ENCODE peak calls at places on chromosomes 12 and 14, in five cellular contexts. One of them, this sample, is unnamed.

GRCh38 chr12:12837025-12837872 is 24.1 kb downstream of the DDX47 start:
- DNase-seq in fibroblast of mammary gland: peak
- DNase-seq in heart right ventricle: no peak
- DNase-seq in OCI-LY7: peak
- DNase-seq in brain microvascular endothelial cell: peak
- DNase-seq in this sample: no peak

GRCh38 chr14:75279739-75280447 is 1.3 kb downstream of the FOS start:
- DNase-seq in brain microvascular endothelial cell: no peak
- DNase-seq in OCI-LY7: no peak
- DNase-seq in heart right ventricle: no peak
- DNase-seq in fibroblast of mammary gland: no peak
- DNase-seq in this sample: no peak

GRCh38 chr14:68322970-68323620 is 469.8 kb downstream of the ZFP36L1 start:
- DNase-seq in fibroblast of mammary gland: no peak
- DNase-seq in OCI-LY7: no peak
- DNase-seq in heart right ventricle: no peak
- DNase-seq in brain microvascular endothelial cell: no peak
- DNase-seq in this sample: no peak

GRCh38 chr12:75996907-75997447 is 34.6 kb downstream of the PHLDA1 start:
- DNase-seq in brain microvascular endothelial cell: no peak
- DNase-seq in fibroblast of mammary gland: peak
- DNase-seq in OCI-LY7: no peak
- DNase-seq in heart right ventricle: no peak
- DNase-seq in this sample: no peak

GRCh38 chr14:34700622-34701130 is 13.7 kb downstream of the CFL2 start:
- DNase-seq in brain microvascular endothelial cell: no peak
- DNase-seq in fibroblast of mammary gland: no peak
- DNase-seq in OCI-LY7: no peak
- DNase-seq in heart right ventricle: no peak
- DNase-seq in this sample: no peak

GRCh38 chr14:69152181-69152943 is 557 bp downstream of the DCAF5 start:
- DNase-seq in heart right ventricle: peak
- DNase-seq in fibroblast of mammary gland: peak
- DNase-seq in OCI-LY7: peak
- DNase-seq in brain microvascular endothelial cell: no peak
- DNase-seq in this sample: no peak

GRCh38 chr12:54280401-54281260 is at the start of gene HNRNPA1:
- DNase-seq in fibroblast of mammary gland: peak
- DNase-seq in brain microvascular endothelial cell: peak
- DNase-seq in heart right ventricle: peak
- DNase-seq in OCI-LY7: peak
- DNase-seq in this sample: peak

GRCh38 chr12:129312048-129312447 is 458.8 kb downstream of the GLT1D1 start:
- DNase-seq in fibroblast of mammary gland: no peak
- DNase-seq in heart right ventricle: no peak
- DNase-seq in OCI-LY7: no peak
- DNase-seq in brain microvascular endothelial cell: peak
- DNase-seq in this sample: no peak

GRCh38 chr12:2165021-2165420 is 112.2 kb downstream of the CACNA1C start:
- DNase-seq in brain microvascular endothelial cell: no peak
- DNase-seq in heart right ventricle: no peak
- DNase-seq in fibroblast of mammary gland: peak
- DNase-seq in OCI-LY7: no peak
- DNase-seq in this sample: no peak

DNA sequence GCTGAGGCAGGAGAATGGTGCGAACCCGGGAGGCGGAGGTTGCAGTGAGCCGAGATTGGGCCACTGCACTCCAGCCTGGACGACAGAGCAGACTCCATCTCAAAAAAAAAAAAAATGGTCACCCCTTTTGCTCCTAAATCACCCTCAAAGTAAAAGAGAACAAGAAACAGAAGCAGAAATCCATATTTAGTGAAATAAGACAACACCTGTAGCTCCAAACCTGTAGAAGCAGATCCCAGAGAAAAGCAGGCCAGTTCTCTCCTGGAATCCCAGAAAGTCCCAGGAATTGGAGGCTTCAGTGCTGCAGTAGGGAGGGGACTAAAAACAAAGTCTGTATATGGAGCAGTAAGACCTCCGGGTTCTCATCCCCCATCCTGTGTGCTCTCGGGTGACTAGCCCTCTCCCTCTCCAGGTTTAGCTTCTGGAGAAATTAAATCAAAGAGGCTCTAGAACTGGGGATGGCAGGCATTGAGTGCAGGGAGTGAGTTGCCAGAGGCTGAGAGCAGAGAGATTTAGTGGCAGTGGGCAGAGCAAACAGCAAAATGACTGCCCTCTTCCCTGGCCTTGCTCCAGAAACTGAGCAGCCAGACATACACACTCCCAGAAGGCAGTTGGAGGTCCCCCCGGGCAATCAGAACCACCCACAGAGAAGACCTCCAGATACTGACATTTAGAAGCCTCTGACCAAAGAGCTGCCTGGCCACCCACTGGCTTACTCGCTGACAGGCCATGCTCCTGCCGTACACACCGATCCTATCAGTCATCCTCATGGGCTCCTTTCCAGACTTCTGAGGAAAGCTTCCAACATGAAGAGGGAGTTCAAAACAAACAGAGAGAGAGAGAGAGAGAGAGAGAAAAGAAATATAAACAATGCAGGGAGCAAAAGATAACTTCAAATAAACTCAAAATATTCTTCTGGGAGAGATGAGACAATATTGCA is 6.3 kb upstream of the MLXIP start:
- DNase-seq in brain microvascular endothelial cell: peak
- DNase-seq in fibroblast of mammary gland: peak
- DNase-seq in OCI-LY7: no peak
- DNase-seq in heart right ventricle: no peak
- DNase-seq in this sample: no peak
- TF ChIP-seq CTCF in brain microvascular endothelial cell: no peak
- TF ChIP-seq CTCF in fibroblast of mammary gland: no peak
- TF ChIP-seq CTCF in OCI-LY7: no peak
- TF ChIP-seq CTCF in heart right ventricle: no peak
- TF ChIP-seq CTCF in this sample: no peak

GRCh38 chr12:119090865-119091264 is 87.9 kb upstream of the HSPB8 start:
- DNase-seq in heart right ventricle: no peak
- DNase-seq in fibroblast of mammary gland: no peak
- DNase-seq in OCI-LY7: no peak
- DNase-seq in brain microvascular endothelial cell: no peak
- DNase-seq in this sample: no peak
- H3K4me3 ChIP-seq in heart right ventricle: no peak
- H3K4me3 ChIP-seq in fibroblast of mammary gland: no peak
- H3K4me3 ChIP-seq in OCI-LY7: no peak
- H3K4me3 ChIP-seq in brain microvascular endothelial cell: no peak
- H3K4me3 ChIP-seq in this sample: no peak

DNA sequence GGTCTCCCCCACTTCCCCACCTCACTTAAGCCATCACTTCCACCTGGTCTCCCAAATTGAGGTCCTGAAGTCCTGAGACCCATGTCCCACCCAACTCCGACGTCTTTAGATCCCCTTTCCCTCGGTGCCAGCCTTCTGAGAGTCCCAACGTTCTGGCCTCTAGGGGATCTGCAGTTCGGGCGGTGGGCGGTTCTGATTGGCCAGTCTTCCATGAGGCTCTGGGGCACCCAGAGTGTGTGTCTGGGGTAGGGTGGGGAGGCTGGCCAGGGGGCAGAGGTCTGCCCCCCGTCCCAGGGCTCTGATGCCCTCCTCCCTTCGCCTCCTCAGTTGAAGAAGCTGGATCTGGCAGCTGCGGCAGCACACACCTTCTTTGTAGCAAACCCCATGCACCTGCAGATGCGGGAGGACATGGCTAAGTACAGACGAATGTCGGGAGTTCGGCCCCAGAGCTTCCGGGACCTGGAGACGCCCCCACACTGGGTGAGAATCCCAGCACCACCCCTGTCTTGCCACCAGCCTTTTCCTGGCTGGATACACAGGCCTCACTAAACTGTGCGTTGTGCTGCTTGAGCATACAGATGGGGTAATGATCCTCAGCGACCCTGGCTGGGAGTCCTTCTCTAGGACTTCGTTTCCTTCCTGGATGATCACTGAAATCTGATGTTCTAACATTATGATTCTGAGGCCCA is 1.5 kb downstream of the P3H3 start:
- DNase-seq in fibroblast of mammary gland: peak
- DNase-seq in heart right ventricle: no peak
- DNase-seq in brain microvascular endothelial cell: peak
- DNase-seq in OCI-LY7: peak
- DNase-seq in this sample: no peak
- TF ChIP-seq CTCF in fibroblast of mammary gland: peak
- TF ChIP-seq CTCF in heart right ventricle: no peak
- TF ChIP-seq CTCF in brain microvascular endothelial cell: peak
- TF ChIP-seq CTCF in OCI-LY7: peak
- TF ChIP-seq CTCF in this sample: peak

GRCh38 chr12:3483089-3483488 is 7.9 kb upstream of the PRMT8 start:
- DNase-seq in heart right ventricle: no peak
- DNase-seq in OCI-LY7: no peak
- DNase-seq in brain microvascular endothelial cell: no peak
- DNase-seq in fibroblast of mammary gland: no peak
- DNase-seq in this sample: no peak
- H3K4me3 ChIP-seq in heart right ventricle: no peak
- H3K4me3 ChIP-seq in OCI-LY7: no peak
- H3K4me3 ChIP-seq in brain microvascular endothelial cell: no peak
- H3K4me3 ChIP-seq in fibroblast of mammary gland: no peak
- H3K4me3 ChIP-seq in this sample: no peak

DNA sequence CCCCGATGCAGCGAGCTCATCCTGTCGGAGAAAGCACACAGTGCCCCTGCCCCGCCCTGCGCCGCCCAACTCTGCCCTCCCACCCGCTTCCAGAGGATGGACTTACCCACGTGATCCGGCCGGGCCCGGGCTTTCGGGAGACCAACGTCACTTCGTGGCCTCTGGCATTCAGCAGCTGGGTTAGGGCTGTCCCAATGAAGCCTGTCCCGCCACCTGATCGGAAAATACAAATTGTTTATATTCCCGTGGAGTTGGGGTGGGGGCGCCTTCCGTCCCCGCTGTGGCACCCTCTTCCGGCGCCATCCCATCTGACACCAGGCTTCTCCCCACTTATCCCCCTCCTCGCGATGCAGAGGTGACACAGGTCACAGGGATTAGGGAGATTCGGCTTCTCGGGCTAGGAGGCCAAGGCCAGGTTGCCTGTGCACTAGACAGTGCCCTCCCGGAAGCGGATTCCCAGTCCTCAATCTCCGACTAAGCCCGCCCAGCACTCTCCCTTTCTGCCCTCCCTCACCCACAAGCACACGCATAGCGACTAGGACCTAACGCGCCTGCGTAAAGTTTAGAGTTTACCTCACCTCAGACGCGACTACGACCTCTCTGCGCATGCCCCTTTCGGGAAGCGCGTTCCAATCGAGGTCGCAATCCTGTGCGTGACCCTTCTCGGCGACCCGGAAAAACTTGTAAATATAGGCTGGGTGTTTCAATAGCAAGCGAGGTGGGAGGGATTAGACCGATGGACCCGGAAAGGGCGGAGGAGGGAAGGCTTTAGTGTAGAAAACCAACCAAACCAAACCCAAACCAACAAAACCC is at the start of gene SDR39U1:
- DNase-seq in heart right ventricle: peak
- DNase-seq in OCI-LY7: peak
- DNase-seq in fibroblast of mammary gland: peak
- DNase-seq in brain microvascular endothelial cell: peak
- DNase-seq in this sample: peak
- TF ChIP-seq CTCF in heart right ventricle: peak
- TF ChIP-seq CTCF in OCI-LY7: no peak
- TF ChIP-seq CTCF in fibroblast of mammary gland: no peak
- TF ChIP-seq CTCF in brain microvascular endothelial cell: no peak
- TF ChIP-seq CTCF in this sample: peak

GRCh38 chr14:88189040-88189839 is 133.8 kb downstream of the KCNK10 start:
- DNase-seq in OCI-LY7: peak
- DNase-seq in brain microvascular endothelial cell: peak
- DNase-seq in heart right ventricle: no peak
- DNase-seq in fibroblast of mammary gland: peak
- DNase-seq in this sample: peak
- H3K4me3 ChIP-seq in OCI-LY7: peak
- H3K4me3 ChIP-seq in brain microvascular endothelial cell: no peak
- H3K4me3 ChIP-seq in heart right ventricle: peak
- H3K4me3 ChIP-seq in fibroblast of mammary gland: no peak
- H3K4me3 ChIP-seq in this sample: peak

GRCh38 chr14:104940526-104941150 is 16.0 kb downstream of the PLD4 start:
- DNase-seq in fibroblast of mammary gland: no peak
- DNase-seq in OCI-LY7: no peak
- DNase-seq in heart right ventricle: no peak
- DNase-seq in brain microvascular endothelial cell: no peak
- DNase-seq in this sample: no peak
- TF ChIP-seq CTCF in fibroblast of mammary gland: no peak
- TF ChIP-seq CTCF in OCI-LY7: peak
- TF ChIP-seq CTCF in heart right ventricle: no peak
- TF ChIP-seq CTCF in brain microvascular endothelial cell: peak
- TF ChIP-seq CTCF in this sample: peak

DNA sequence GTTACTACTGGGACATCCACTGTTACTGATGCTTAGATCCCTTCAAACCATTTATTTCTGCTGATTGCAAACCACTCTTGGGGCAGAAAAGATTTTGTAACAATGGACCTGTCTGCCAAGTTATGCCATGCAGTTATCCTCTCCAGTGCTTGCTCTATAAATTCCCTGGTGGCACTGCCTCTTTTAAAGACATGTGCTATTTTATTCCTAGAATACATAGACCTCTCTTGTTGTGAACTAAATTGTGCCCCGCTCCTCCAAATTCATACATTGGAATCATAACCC is 708.6 kb upstream of the FOXG1 start:
- DNase-seq in fibroblast of mammary gland: no peak
- DNase-seq in OCI-LY7: no peak
- DNase-seq in heart right ventricle: no peak
- DNase-seq in brain microvascular endothelial cell: no peak
- DNase-seq in this sample: no peak
- H3K4me3 ChIP-seq in fibroblast of mammary gland: no peak
- H3K4me3 ChIP-seq in OCI-LY7: no peak
- H3K4me3 ChIP-seq in heart right ventricle: no peak
- H3K4me3 ChIP-seq in brain microvascular endothelial cell: no peak
- H3K4me3 ChIP-seq in this sample: no peak